ENCODE peak calls at places on chromosome 20, in five cellular contexts. P is stimulated activated naive CD8-positive, alpha-beta T cell treated with anti-CD3 and anti-CD28 coated beads, Interleukin-15, Interleukin-2, amounts not matched to agents 100 U/mL and 50 U/mL, for 24 hours; D is stimulated activated CD4-positive, alpha-beta T cell treated with anti-CD3 and anti-CD28 coated beads, TNF-alpha, amount 100 ng/mL, for 1 hour; L is right cardiac atrium; N is progenitor cell of endocrine pancreas. A is an unnamed sample.

GRCh38 chr20:63064310-63064709 is 57.5 kb upstream of the BHLHE23 start:
- DNase-seq in P (no peak), D (no peak), L (peak), N (no peak), A (peak)

GRCh38 chr20:19594896-19595295 is 163.2 kb upstream of the RIN2 start:
- DNase-seq in P (no peak), D (no peak), L (no peak), N (no peak), A (no peak)

GRCh38 chr20:51622004-51622874 is 79.7 kb upstream of the NFATC2 start:
- DNase-seq in P (no peak), D (no peak), L (no peak), N (no peak), A (no peak)

GRCh38 chr20:33568378-33569289 is 78.7 kb downstream of the CBFA2T2 start:
- DNase-seq in P (no peak), D (no peak), L (no peak), N (peak), A (peak)

GRCh38 chr20:51372176-51372803 is 170.2 kb downstream of the NFATC2 start:
- DNase-seq in P (peak), D (no peak), L (peak), N (peak), A (peak)

GRCh38 chr20:4897600-4897999 is 103.7 kb downstream of the SLC23A2 start:
- DNase-seq in P (no peak), D (no peak), L (no peak), N (no peak), A (no peak)

GRCh38 chr20:63224272-63225081 is 8.5 kb upstream of the YTHDF1 start:
- DNase-seq in P (no peak), D (no peak), L (peak), N (no peak), A (peak)

GRCh38 chr20:57244627-57245214 is 21.7 kb downstream of the BMP7 start:
- DNase-seq in P (no peak), D (no peak), L (peak), N (no peak), A (no peak)

GRCh38 chr20:62809530-62810428 is 5.1 kb downstream of the OGFR start:
- DNase-seq in P (no peak), D (no peak), L (no peak), N (no peak), A (no peak)

GRCh38 chr20:58141971-58142842 is 86.2 kb downstream of the ANKRD60 start:
- DNase-seq in P (no peak), D (no peak), L (no peak), N (no peak), A (no peak)

GRCh38 chr20:51382111-51382985 is 160.2 kb downstream of the NFATC2 start:
- DNase-seq in P (no peak), D (no peak), L (no peak), N (no peak), A (no peak)

GRCh38 chr20:45011108-45011526 is 44.8 kb downstream of the STK4 start:
- DNase-seq in P (peak), D (peak), L (no peak), N (peak), A (peak)

GRCh38 chr20:8331740-8332412 is 199.8 kb downstream of the PLCB1 start:
- DNase-seq in P (no peak), D (no peak), L (peak), N (no peak), A (peak)

GRCh38 chr20:44003609-44004008 is 89.0 kb downstream of the TOX2 start:
- DNase-seq in P (no peak), D (no peak), L (no peak), N (no peak), A (no peak)

GRCh38 chr20:9454781-9455180 is 59.6 kb upstream of the LAMP5 start:
- DNase-seq in P (no peak), D (no peak), L (no peak), N (no peak), A (no peak)

GRCh38 chr20:32823078-32823477 is 3.3 kb downstream of the MAPRE1 start:
- DNase-seq in P (peak), D (no peak), L (no peak), N (no peak), A (no peak)

GRCh38 chr20:45412653-45413052 is 3.3 kb upstream of the PIGT start:
- DNase-seq in P (no peak), D (no peak), L (no peak), N (no peak), A (no peak)

GRCh38 chr20:11814276-11814675 is 103.4 kb upstream of the BTBD3 start:
- DNase-seq in P (no peak), D (no peak), L (no peak), N (no peak), A (no peak)

GRCh38 chr20:4304601-4305000 is 289.2 kb upstream of the RNF24 start:
- DNase-seq in P (no peak), D (no peak), L (no peak), N (no peak), A (no peak)

GRCh38 chr20:35312348-35312747 is 20.1 kb upstream of the FAM83C start:
- DNase-seq in P (peak), D (no peak), L (no peak), N (no peak), A (no peak)

GRCh38 chr20:33859157-33859695 is 48.1 kb downstream of the CHMP4B start:
- DNase-seq in P (peak), D (no peak), L (peak), N (no peak), A (no peak)

GRCh38 chr20:38355161-38356012 is 9.1 kb downstream of the LBP start:
- DNase-seq in P (no peak), D (no peak), L (no peak), N (no peak), A (no peak)

GRCh38 chr20:58192567-58192966 is 35.9 kb downstream of the ANKRD60 start:
- DNase-seq in P (peak), D (no peak), L (no peak), N (no peak), A (no peak)

GRCh38 chr20:42603655-42604054 is 586.1 kb downstream of the PTPRT start:
- DNase-seq in P (no peak), D (no peak), L (no peak), N (no peak), A (no peak)

GRCh38 chr20:39214778-39215177 is 252.6 kb downstream of the DHX35 start:
- DNase-seq in P (no peak), D (no peak), L (no peak), N (no peak), A (no peak)

GRCh38 chr20:46784450-46785127 is 75.1 kb downstream of the SLC2A10 start:
- DNase-seq in P (no peak), D (no peak), L (no peak), N (no peak), A (no peak)